ENCODE peak calls at places on chromosomes 7 and 10, in ten cellular contexts. B, N, Q, G, T, O, W, J, I and L are unnamed samples.

GRCh38 chr7:539731-540411 is 20.2 kb upstream of the PDGFA start:
- DNase-seq in B (no peak), N (peak), Q (peak), G (no peak), T (no peak), O (no peak), W (peak), J (peak), I (peak), L (no peak)

GRCh38 chr10:37972396-37972795 is 4.1 kb downstream of the ZNF25 start:
- DNase-seq in B (no peak), N (no peak), Q (no peak), G (no peak), T (no peak), O (no peak), W (no peak), J (no peak), I (no peak), L (no peak)

GRCh38 chr10:90832111-90832510 is 25.7 kb downstream of the HTR7 start:
- DNase-seq in B (no peak), N (no peak), Q (no peak), G (no peak), T (no peak), O (no peak), W (no peak), J (no peak), I (no peak), L (no peak)

GRCh38 chr7:80721880-80722595 is 83.6 kb downstream of the CD36 start:
- DNase-seq in B (no peak), N (peak), Q (no peak), G (no peak), T (no peak), O (no peak), W (peak), J (peak), I (peak), L (no peak)

GRCh38 chr10:93445978-93446720 is 36.0 kb downstream of the MYOF start:
- DNase-seq in B (no peak), N (no peak), Q (no peak), G (no peak), T (no peak), O (no peak), W (peak), J (no peak), I (no peak), L (peak)

GRCh38 chr10:131141645-131142445 is 169.7 kb downstream of the TCERG1L start:
- DNase-seq in B (no peak), N (no peak), Q (no peak), G (no peak), T (no peak), O (no peak), W (no peak), J (no peak), I (peak), L (no peak)

GRCh38 chr7:142440219-142441073 is 182.6 kb upstream of the PRSS58 start:
- DNase-seq in B (no peak), N (peak), Q (no peak), G (no peak), T (no peak), O (no peak), W (peak), J (peak), I (no peak), L (no peak)

GRCh38 chr10:49360271-49361177 is 35.4 kb downstream of the DRGX start:
- DNase-seq in B (no peak), N (no peak), Q (no peak), G (peak), T (no peak), O (no peak), W (no peak), J (no peak), I (peak), L (peak)

GRCh38 chr10:132504501-132505272 is 32.9 kb upstream of the INPP5A start:
- DNase-seq in B (no peak), N (no peak), Q (no peak), G (no peak), T (no peak), O (peak), W (no peak), J (no peak), I (peak), L (no peak)

GRCh38 chr10:63066606-63067005 is 66.5 kb upstream of the NRBF2 start:
- DNase-seq in B (no peak), N (no peak), Q (no peak), G (no peak), T (no peak), O (no peak), W (no peak), J (no peak), I (no peak), L (no peak)

GRCh38 chr10:52099026-52099600 is 215.0 kb upstream of the DKK1 start:
- DNase-seq in B (no peak), N (no peak), Q (no peak), G (no peak), T (no peak), O (no peak), W (peak), J (no peak), I (no peak), L (no peak)

GRCh38 chr7:16271990-16272665 is 149.2 kb downstream of the CRPPA start:
- DNase-seq in B (no peak), N (no peak), Q (no peak), G (no peak), T (no peak), O (no peak), W (peak), J (peak), I (no peak), L (no peak)

GRCh38 chr10:132878730-132879407 is 63.5 kb downstream of the CFAP46 start:
- DNase-seq in B (no peak), N (no peak), Q (no peak), G (no peak), T (no peak), O (peak), W (no peak), J (no peak), I (peak), L (peak)

GRCh38 chr7:55043691-55044090 is 24.9 kb downstream of the EGFR start:
- DNase-seq in B (no peak), N (no peak), Q (peak), G (no peak), T (no peak), O (no peak), W (no peak), J (no peak), I (no peak), L (no peak)

GRCh38 chr10:123381271-123381670 is 227.1 kb downstream of the BUB3 start:
- DNase-seq in B (no peak), N (no peak), Q (no peak), G (no peak), T (no peak), O (no peak), W (peak), J (no peak), I (peak), L (no peak)

GRCh38 chr7:2517004-2517403 is 2.6 kb upstream of the LFNG start:
- DNase-seq in B (no peak), N (peak), Q (peak), G (no peak), T (no peak), O (no peak), W (peak), J (peak), I (no peak), L (no peak)

GRCh38 chr10:131859341-131860020 is 41.3 kb upstream of the PPP2R2D start:
- DNase-seq in B (no peak), N (no peak), Q (no peak), G (peak), T (no peak), O (peak), W (peak), J (no peak), I (peak), L (peak)

GRCh38 chr7:101507791-101508252 is 121.3 kb downstream of the MYL10 start:
- DNase-seq in B (peak), N (peak), Q (no peak), G (no peak), T (peak), O (no peak), W (peak), J (peak), I (no peak), L (no peak)

GRCh38 chr7:25950488-25951413 is 201.2 kb upstream of the NFE2L3 start:
- DNase-seq in B (peak), N (no peak), Q (peak), G (peak), T (peak), O (peak), W (peak), J (peak), I (peak), L (peak)

GRCh38 chr10:121460733-121461132 is 137.5 kb downstream of the FGFR2 start:
- DNase-seq in B (no peak), N (no peak), Q (no peak), G (no peak), T (no peak), O (peak), W (no peak), J (no peak), I (no peak), L (no peak)

GRCh38 chr10:104734408-104734807 is 93.3 kb downstream of the SORCS3 start:
- DNase-seq in B (no peak), N (no peak), Q (no peak), G (no peak), T (no peak), O (no peak), W (no peak), J (no peak), I (no peak), L (no peak)

GRCh38 chr7:24718977-24719491 is 38.2 kb downstream of the GSDME start:
- DNase-seq in B (no peak), N (no peak), Q (no peak), G (no peak), T (peak), O (no peak), W (no peak), J (no peak), I (no peak), L (no peak)

GRCh38 chr7:116139007-116139406 is 71.3 kb upstream of the TES start:
- DNase-seq in B (no peak), N (peak), Q (no peak), G (no peak), T (no peak), O (no peak), W (peak), J (peak), I (no peak), L (no peak)

GRCh38 chr7:36409180-36409579 is 19.5 kb downstream of the ANLN start:
- DNase-seq in B (no peak), N (no peak), Q (no peak), G (no peak), T (no peak), O (no peak), W (no peak), J (no peak), I (no peak), L (no peak)

GRCh38 chr7:69429817-69430501 is 168.3 kb upstream of the AUTS2 start:
- DNase-seq in B (no peak), N (no peak), Q (no peak), G (peak), T (no peak), O (peak), W (peak), J (no peak), I (no peak), L (peak)

GRCh38 chr7:79590571-79591274 is 137.3 kb upstream of the MAGI2 start:
- DNase-seq in B (no peak), N (no peak), Q (no peak), G (no peak), T (no peak), O (no peak), W (no peak), J (no peak), I (no peak), L (no peak)

GRCh38 chr10:9957352-9957751 is 1060.3 kb upstream of the CELF2 start:
- DNase-seq in B (no peak), N (no peak), Q (no peak), G (no peak), T (no peak), O (no peak), W (no peak), J (peak), I (no peak), L (no peak)

GRCh38 chr10:6737758-6738463 is 157.8 kb upstream of the PRKCQ start:
- DNase-seq in B (no peak), N (peak), Q (no peak), G (no peak), T (no peak), O (no peak), W (peak), J (peak), I (no peak), L (no peak)

GRCh38 chr7:107173691-107174406 is 5.0 kb downstream of the HBP1 start:
- DNase-seq in B (no peak), N (no peak), Q (no peak), G (no peak), T (peak), O (no peak), W (no peak), J (no peak), I (no peak), L (no peak)
- H3K4me3 ChIP-seq in B (no peak), N (no peak), Q (no peak), G (no peak), T (peak), O (no peak), W (no peak), J (no peak), I (no peak), L (no peak)

DNA sequence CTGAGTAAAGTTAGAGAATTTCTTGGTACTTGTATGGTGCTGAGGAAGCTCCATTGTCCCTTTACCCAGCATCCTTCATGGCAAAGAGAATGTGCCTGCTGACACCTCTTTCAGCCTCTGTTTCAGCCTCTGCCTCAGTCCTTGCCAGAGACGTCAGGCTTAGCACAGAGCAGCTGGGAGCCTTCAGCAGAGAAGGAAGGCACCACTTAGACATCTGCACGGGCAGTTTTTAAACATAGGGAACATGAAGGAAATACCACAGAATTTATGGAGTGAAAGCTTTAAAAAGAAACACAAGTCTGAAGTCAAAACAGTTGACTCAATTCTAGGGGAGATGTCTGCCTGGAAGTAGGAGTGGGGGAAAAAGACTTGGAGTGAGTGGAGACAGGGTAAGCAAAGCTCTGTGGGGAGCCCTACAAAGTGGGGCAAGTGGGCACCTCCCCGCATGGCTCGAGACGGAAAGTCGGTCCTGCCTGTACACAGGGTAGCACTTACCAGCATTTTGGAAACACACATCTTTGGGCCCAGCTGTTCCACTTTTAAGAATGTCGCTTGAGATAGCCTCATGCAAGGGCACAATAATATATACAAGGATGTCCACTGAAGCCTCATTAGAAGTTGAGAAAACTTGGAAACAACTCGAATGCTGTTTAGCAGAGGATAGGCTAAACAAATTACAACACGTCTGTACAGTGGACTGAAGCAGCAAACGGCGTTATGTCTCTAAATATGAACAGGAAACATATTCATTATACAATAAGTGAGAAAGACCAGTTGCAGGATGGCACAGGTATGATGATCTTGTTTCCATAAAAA is 5.0 kb upstream of the TBXAS1 start:
- DNase-seq in B (no peak), N (no peak), Q (no peak), G (no peak), T (no peak), O (peak), W (no peak), J (peak), I (no peak), L (no peak)
- H3K4me3 ChIP-seq in B (no peak), N (no peak), Q (no peak), G (no peak), T (no peak), O (no peak), W (no peak), J (no peak), I (no peak), L (no peak)

GRCh38 chr10:11401314-11402222 is 209.9 kb downstream of the USP6NL start:
- DNase-seq in B (peak), N (no peak), Q (no peak), G (no peak), T (no peak), O (no peak), W (no peak), J (no peak), I (no peak), L (no peak)
- H3K4me3 ChIP-seq in B (no peak), N (no peak), Q (no peak), G (no peak), T (no peak), O (no peak), W (no peak), J (no peak), I (no peak), L (no peak)

GRCh38 chr7:103447073-103447960 is 1.3 kb upstream of the SLC26A5 start:
- DNase-seq in B (peak), N (peak), Q (no peak), G (no peak), T (peak), O (no peak), W (peak), J (peak), I (no peak), L (no peak)

GRCh38 chr7:103439661-103440060 is 6.3 kb downstream of the SLC26A5 start:
- DNase-seq in B (no peak), N (no peak), Q (no peak), G (no peak), T (no peak), O (no peak), W (no peak), J (no peak), I (no peak), L (no peak)

GRCh38 chr7:103446046-103446520 is at the start of gene SLC26A5:
- DNase-seq in B (no peak), N (no peak), Q (no peak), G (no peak), T (no peak), O (no peak), W (peak), J (no peak), I (peak), L (no peak)

GRCh38 chr7:103445228-103446020 is 583 bp downstream of the SLC26A5 start:
- DNase-seq in B (no peak), N (peak), Q (no peak), G (no peak), T (no peak), O (no peak), W (peak), J (no peak), I (no peak), L (no peak)
- H3K4me3 ChIP-seq in B (peak), N (no peak), Q (peak), G (no peak), T (no peak), O (no peak), W (peak), J (peak), I (peak), L (no peak)

GRCh38 chr7:129188372-129188891 is at the start of gene SMO:
- DNase-seq in B (no peak), N (peak), Q (no peak), G (peak), T (no peak), O (peak), W (peak), J (peak), I (no peak), L (peak)

GRCh38 chr7:129187681-129188371 is 607 bp upstream of the SMO start:
- DNase-seq in B (no peak), N (no peak), Q (no peak), G (no peak), T (no peak), O (no peak), W (no peak), J (no peak), I (no peak), L (peak)

GRCh38 chr7:129191272-129191671 is 2.8 kb downstream of the SMO start:
- DNase-seq in B (no peak), N (no peak), Q (no peak), G (no peak), T (no peak), O (no peak), W (no peak), J (no peak), I (no peak), L (peak)

GRCh38 chr7:129189661-129190310 is 1.4 kb downstream of the SMO start:
- DNase-seq in B (no peak), N (no peak), Q (no peak), G (no peak), T (no peak), O (no peak), W (peak), J (peak), I (no peak), L (peak)

GRCh38 chr7:129188892-129189660 is 643 bp downstream of the SMO start:
- DNase-seq in B (no peak), N (no peak), Q (no peak), G (no peak), T (no peak), O (peak), W (peak), J (peak), I (no peak), L (peak)
- H3K4me3 ChIP-seq in B (peak), N (peak), Q (peak), G (peak), T (peak), O (peak), W (peak), J (peak), I (peak), L (peak)

GRCh38 chr10:113021268-113022028 is 71.4 kb downstream of the TCF7L2 start:
- DNase-seq in B (no peak), N (no peak), Q (no peak), G (no peak), T (no peak), O (peak), W (no peak), J (no peak), I (no peak), L (peak)

GRCh38 chr10:113020425-113020753 is 70.3 kb downstream of the TCF7L2 start:
- DNase-seq in B (no peak), N (no peak), Q (no peak), G (no peak), T (no peak), O (no peak), W (no peak), J (no peak), I (no peak), L (peak)

GRCh38 chr10:113020838-113021237 is 70.8 kb downstream of the TCF7L2 start:
- DNase-seq in B (no peak), N (no peak), Q (no peak), G (no peak), T (no peak), O (no peak), W (peak), J (no peak), I (no peak), L (peak)

GRCh38 chr10:113019096-113019495 is 69.0 kb downstream of the TCF7L2 start:
- DNase-seq in B (no peak), N (no peak), Q (no peak), G (no peak), T (no peak), O (no peak), W (no peak), J (no peak), I (no peak), L (no peak)

DNA sequence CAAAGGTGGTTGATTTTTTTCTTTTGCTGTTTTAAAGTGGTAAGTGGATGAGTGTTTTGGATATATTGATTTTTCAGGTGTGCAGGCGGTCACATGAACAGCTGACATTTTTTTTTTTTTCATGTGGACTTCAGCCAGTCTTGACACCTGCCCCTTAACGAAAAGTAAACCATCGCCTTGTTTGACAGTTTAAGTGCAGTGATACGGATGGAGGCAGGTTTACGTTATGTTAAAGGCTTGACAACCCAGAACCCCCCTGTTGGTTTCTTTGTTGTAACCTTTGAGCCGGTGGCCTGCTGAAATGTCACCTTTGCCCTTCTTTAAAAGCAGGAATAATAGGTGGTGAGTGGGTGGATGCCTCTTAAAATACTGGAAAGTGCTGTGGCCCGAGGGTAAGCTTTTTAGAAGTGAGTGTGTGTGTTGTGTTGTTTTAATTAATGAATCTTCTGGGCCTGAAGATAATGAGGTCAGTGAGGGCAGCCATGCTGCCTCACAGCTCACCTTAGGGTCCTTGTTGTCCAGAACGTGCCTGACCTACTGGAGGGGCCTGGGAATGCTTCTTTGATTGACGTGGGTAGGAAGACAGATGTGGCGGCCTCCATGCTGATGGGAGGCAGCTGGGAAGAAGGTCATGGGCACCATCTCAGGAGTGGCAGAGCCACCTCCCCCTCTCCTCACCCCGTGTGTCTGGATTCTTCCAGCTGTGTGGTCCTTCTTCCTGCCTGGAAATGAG is 69.8 kb downstream of the TCF7L2 start:
- DNase-seq in B (no peak), N (no peak), Q (no peak), G (no peak), T (no peak), O (no peak), W (no peak), J (no peak), I (no peak), L (peak)
- H3K4me3 ChIP-seq in B (no peak), N (no peak), Q (no peak), G (no peak), T (no peak), O (no peak), W (no peak), J (no peak), I (no peak), L (no peak)

GRCh38 chr10:3516626-3517255 is 268.3 kb downstream of the KLF6 start:
- DNase-seq in B (no peak), N (no peak), Q (no peak), G (no peak), T (no peak), O (no peak), W (peak), J (no peak), I (no peak), L (no peak)
- H3K4me3 ChIP-seq in B (no peak), N (no peak), Q (peak), G (no peak), T (no peak), O (no peak), W (peak), J (no peak), I (no peak), L (no peak)

GRCh38 chr10:113876461-113876860 is 22.0 kb downstream of the NHLRC2 start:
- DNase-seq in B (no peak), N (no peak), Q (no peak), G (no peak), T (no peak), O (no peak), W (no peak), J (no peak), I (no peak), L (no peak)
- H3K4me3 ChIP-seq in B (no peak), N (no peak), Q (no peak), G (no peak), T (no peak), O (no peak), W (no peak), J (no peak), I (no peak), L (no peak)